ENCODE peak calls at places on chromosomes 7 and 10, in six cellular contexts. W is thyroid gland, D is transverse colon, H is upper lobe of left lung, P is prostate gland, X is AG04450. T is an unnamed sample. For H3K9me3, the result is how much of the 10 kb centered on the place peaks cover.

GRCh38 chr7:22043367-22043766 is 97.7 kb upstream of the CDCA7L start:
- DNase-seq in D (no peak), H (no peak), X (no peak), W (no peak), P (no peak), T (no peak)

GRCh38 chr10:89114846-89115625 is 92.1 kb downstream of the CH25H start:
- DNase-seq in X (no peak), P (no peak), H (no peak), D (no peak), W (no peak), T (no peak)

GRCh38 chr7:129906700-129907099 is 46.1 kb downstream of the UBE2H start:
- DNase-seq in X (no peak), D (no peak), H (no peak), P (no peak), W (no peak), T (no peak)

GRCh38 chr10:69572159-69573055 is 815 bp downstream of the NEUROG3 start:
- DNase-seq in X (no peak), H (peak), W (no peak), P (no peak), D (no peak), T (no peak)

GRCh38 chr10:85657478-85658113 is 709.0 kb downstream of the GRID1 start:
- DNase-seq in H (no peak), W (peak), X (no peak), P (no peak), D (no peak), T (no peak)

GRCh38 chr7:77348371-77348813 is 67.8 kb downstream of the GSAP start:
- DNase-seq in W (no peak), P (no peak), D (no peak), H (no peak), X (peak), T (no peak)

GRCh38 chr7:112462236-112462635 is 12.0 kb downstream of the IFRD1 start:
- DNase-seq in W (peak), X (no peak), D (peak), P (peak), H (no peak), T (no peak)

GRCh38 chr7:150665882-150666281 is 19.6 kb upstream of the GIMAP2 start:
- DNase-seq in X (no peak), P (no peak), W (no peak), D (no peak), H (no peak), T (no peak)

GRCh38 chr7:56447864-56448693 is 331.9 kb upstream of the NUPR2 start:
- DNase-seq in X (no peak), D (no peak), H (peak), P (no peak), W (peak), T (no peak)

GRCh38 chr7:155447603-155448002 is 10.3 kb upstream of the EN2 start:
- DNase-seq in P (no peak), X (no peak), D (no peak), W (no peak), H (no peak), T (no peak)

GRCh38 chr10:17737021-17737965 is 14.7 kb upstream of the TMEM236 start:
- DNase-seq in X (peak), D (no peak), W (no peak), H (no peak), P (no peak), T (no peak)

GRCh38 chr10:99530108-99531025 is 2.4 kb upstream of the NKX2-3 start:
- DNase-seq in W (no peak), P (no peak), D (peak), H (peak), X (no peak), T (no peak)

GRCh38 chr10:69180525-69181204 is 631 bp downstream of the SUPV3L1 start:
- DNase-seq in X (no peak), W (no peak), H (no peak), P (peak), D (no peak), T (no peak)

GRCh38 chr10:71757450-71757918 is 15.8 kb downstream of the VSIR start:
- DNase-seq in X (no peak), D (no peak), H (no peak), W (no peak), P (no peak), T (no peak)

GRCh38 chr10:97629289-97629688 is 4.0 kb downstream of the MORN4 start:
- DNase-seq in X (no peak), W (no peak), P (no peak), D (no peak), H (no peak), T (no peak)

GRCh38 chr7:108086962-108087361 is 43.2 kb downstream of the LAMB4 start:
- DNase-seq in D (no peak), X (no peak), W (no peak), P (no peak), H (no peak), T (no peak)

GRCh38 chr7:112452102-112452888 is 2.0 kb downstream of the IFRD1 start:
- DNase-seq in W (peak), P (peak), X (no peak), H (no peak), D (peak), T (peak)

GRCh38 chr10:3889961-3890522 is 105.0 kb upstream of the KLF6 start:
- DNase-seq in D (no peak), W (no peak), H (no peak), P (no peak), X (no peak), T (no peak)

GRCh38 chr7:44313016-44313415 is 12.4 kb downstream of the CAMK2B start:
- DNase-seq in W (no peak), X (no peak), H (no peak), P (no peak), D (no peak), T (no peak)

GRCh38 chr10:70782401-70783055 is 2.6 kb downstream of the TBATA start:
- DNase-seq in P (no peak), W (no peak), H (peak), X (no peak), D (no peak), T (no peak)

GRCh38 chr7:7719235-7719634 is 828 bp upstream of the RPA3 start:
- DNase-seq in X (peak), P (peak), H (no peak), D (peak), W (no peak), T (no peak)

GRCh38 chr10:79148452-79149344 is 79.9 kb downstream of the ZMIZ1 start:
- DNase-seq in W (peak), X (no peak), H (no peak), D (peak), P (peak), T (peak)

GRCh38 chr10:25023278-25023677 is 6.9 kb downstream of the THNSL1 start:
- DNase-seq in P (no peak), X (no peak), W (no peak), H (no peak), D (no peak), T (no peak)

GRCh38 chr7:155287229-155287935 is 10.3 kb upstream of the INSIG1 start:
- DNase-seq in D (no peak), W (no peak), H (no peak), X (no peak), P (no peak), T (no peak)

GRCh38 chr10:8978100-8978499 is 923.6 kb downstream of the GATA3 start:
- DNase-seq in D (no peak), P (no peak), W (no peak), H (no peak), X (no peak), T (no peak)

GRCh38 chr10:14692344-14693199 is 82.1 kb downstream of the FAM107B start:
- DNase-seq in H (no peak), W (no peak), P (no peak), D (peak), X (no peak), T (no peak)

GRCh38 chr10:121079226-121079625 is 228.1 kb downstream of the WDR11 start:
- DNase-seq in P (no peak), W (no peak), H (no peak), X (no peak), D (peak), T (no peak)

GRCh38 chr10:121076760-121077159 is 225.6 kb downstream of the WDR11 start:
- DNase-seq in X (no peak), W (no peak), H (no peak), P (peak), D (no peak), T (no peak)

GRCh38 chr10:121078672-121079102 is 227.5 kb downstream of the WDR11 start:
- DNase-seq in P (peak), H (no peak), D (peak), X (no peak), W (no peak), T (no peak)

GRCh38 chr10:121077331-121077730 is 226.2 kb downstream of the WDR11 start:
- DNase-seq in D (peak), X (no peak), W (no peak), P (no peak), H (no peak), T (no peak)

DNA sequence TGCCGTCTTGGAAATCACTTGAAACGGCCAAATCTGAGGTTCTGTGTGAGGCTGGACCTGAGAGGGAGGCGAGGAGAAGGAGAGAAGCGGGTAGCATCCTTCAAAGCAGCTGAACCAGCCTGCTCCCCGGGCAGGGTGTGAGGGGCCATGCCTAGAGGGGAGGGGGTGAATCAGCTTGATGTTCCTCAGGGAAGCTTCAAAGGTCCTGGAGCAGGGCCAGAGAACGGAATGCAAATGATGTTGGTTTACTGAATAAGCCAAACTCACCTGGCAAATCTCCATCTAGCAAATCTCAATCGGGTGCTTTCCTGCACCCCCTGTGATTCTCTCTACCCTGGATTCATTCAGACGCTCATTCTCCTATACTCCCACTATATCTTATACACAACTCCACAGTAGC is 226.9 kb downstream of the WDR11 start:
- DNase-seq in H (no peak), X (no peak), W (no peak), D (no peak), P (no peak), T (no peak)
- H3K9me3 ChIP-seq in H (under half), X (half or more), W (under half), D (under half), P (under half), T (under half)

GRCh38 chr7:211715-212058 is 19.3 kb downstream of the FAM20C start:
- DNase-seq in X (no peak), H (peak), W (no peak), D (no peak), P (no peak), T (no peak)

GRCh38 chr7:209416-209815 is 17.0 kb downstream of the FAM20C start:
- DNase-seq in D (no peak), W (no peak), P (no peak), X (no peak), H (peak), T (no peak)

GRCh38 chr7:209846-210245 is 17.5 kb downstream of the FAM20C start:
- DNase-seq in H (peak), W (no peak), P (no peak), D (no peak), X (no peak), T (no peak)

GRCh38 chr7:211033-211714 is 18.8 kb downstream of the FAM20C start:
- DNase-seq in D (no peak), X (no peak), W (no peak), H (peak), P (no peak), T (no peak)

GRCh38 chr7:210401-210925 is 18.1 kb downstream of the FAM20C start:
- DNase-seq in D (no peak), X (no peak), W (no peak), P (no peak), H (peak), T (no peak)
- H3K27ac ChIP-seq in D (no peak), X (no peak), W (no peak), P (no peak), H (no peak), T (no peak)

DNA sequence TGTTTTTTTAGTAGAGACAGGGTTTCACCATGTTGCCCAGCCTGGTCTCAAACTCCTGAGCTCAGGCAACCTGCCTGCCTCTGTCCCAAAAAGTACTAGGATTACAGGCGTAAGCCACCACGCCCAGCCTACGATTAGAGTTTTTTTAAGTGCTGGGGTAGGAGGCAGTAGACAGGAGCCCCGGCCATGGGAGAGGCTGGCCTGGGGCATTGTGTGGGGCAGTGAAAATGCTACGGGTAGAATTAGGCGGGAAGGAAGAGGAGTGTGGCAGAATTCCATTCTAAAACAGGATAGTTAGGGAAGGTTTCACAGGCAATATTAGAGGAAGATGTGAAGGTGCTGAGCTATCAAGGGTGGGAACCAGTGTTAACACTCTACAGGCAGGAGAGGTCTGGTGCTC is 31.3 kb upstream of the FXYD4 start:
- DNase-seq in H (no peak), D (no peak), W (no peak), X (no peak), P (no peak), T (no peak)
- TF ChIP-seq CTCF in H (no peak), D (no peak), W (no peak), X (no peak), P (no peak), T (no peak)

DNA sequence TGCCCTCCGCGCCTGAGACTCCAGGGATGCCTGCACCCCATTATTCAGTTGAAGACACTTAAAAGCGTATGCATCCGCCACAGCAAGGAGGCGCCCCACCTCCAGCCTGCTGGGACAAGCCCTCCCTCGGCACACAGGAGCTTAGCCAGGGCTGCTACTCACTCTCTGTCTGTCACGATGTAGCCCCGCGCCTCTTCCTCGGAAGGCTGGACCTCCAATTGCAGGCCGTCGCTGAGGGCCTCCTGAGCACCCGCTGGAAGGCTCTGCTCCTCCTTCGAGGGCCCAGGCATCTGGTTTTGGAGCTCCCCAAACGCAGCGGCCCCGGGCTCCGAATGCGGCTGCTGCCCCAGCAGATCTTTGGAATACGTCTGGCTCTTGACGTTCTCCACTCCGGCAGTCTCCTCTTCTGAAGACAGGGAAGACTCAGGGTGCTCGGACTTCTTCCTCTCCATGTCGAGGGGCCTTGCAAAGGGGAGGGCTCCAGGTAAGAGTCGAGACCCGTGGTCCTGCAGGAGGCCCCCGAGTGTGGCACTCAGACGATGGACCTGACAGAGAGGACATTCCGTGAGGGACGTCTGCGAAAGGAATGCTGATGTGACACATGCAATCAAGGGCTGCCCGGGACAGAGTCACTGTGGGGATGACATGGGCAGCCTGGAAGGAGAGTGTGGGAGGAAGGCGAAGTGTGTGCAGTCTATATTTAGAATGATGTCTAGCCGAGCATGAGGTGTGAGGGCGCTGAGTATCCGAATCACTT is 453.9 kb downstream of the PTPRN2 start:
- DNase-seq in W (no peak), P (no peak), D (no peak), H (no peak), X (no peak), T (no peak)
- H3K9me3 ChIP-seq in W (under half), P (under half), D (under half), H (under half), X (half or more), T (under half)

DNA sequence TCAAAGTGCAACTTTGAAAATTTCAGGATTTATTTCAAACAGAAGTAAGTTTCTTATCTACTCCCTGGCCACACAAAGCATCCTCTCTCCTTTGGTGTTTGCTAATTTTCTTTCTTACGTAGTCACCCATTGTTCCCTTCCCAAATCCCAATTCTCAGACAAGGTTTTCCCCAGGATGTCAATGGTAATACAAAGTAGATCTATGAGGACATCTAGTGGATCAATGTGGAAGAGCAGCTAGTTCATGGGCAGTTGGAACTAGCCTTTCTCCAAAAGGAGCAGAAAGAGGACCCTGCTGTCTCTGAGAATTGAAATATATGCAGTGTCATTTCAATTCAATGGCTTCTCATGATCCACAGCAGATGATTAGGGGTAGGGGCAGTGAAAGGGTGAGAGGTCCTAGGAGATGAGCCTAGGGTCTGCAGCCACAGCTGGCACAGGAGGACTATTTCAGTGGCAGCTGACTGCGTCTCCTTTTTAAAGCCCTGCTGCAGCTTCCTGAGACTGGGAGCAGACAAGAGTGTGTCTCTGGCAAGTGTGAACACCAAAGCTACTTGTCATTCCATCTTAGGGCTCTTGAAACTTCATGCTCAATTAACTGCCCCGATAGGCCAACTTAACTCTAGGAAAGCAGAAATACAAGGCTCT is 632.6 kb downstream of the KCNMA1 start:
- DNase-seq in H (no peak), D (no peak), X (peak), W (peak), P (peak), T (no peak)
- H3K27ac ChIP-seq in H (no peak), D (no peak), X (no peak), W (no peak), P (no peak), T (peak)

GRCh38 chr7:132321387-132321786 is 254.9 kb downstream of the PLXNA4 start:
- DNase-seq in W (peak), H (no peak), P (no peak), D (no peak), X (no peak), T (no peak)
- TF ChIP-seq CTCF in W (no peak), H (no peak), P (no peak), D (no peak), X (no peak), T (no peak)

DNA sequence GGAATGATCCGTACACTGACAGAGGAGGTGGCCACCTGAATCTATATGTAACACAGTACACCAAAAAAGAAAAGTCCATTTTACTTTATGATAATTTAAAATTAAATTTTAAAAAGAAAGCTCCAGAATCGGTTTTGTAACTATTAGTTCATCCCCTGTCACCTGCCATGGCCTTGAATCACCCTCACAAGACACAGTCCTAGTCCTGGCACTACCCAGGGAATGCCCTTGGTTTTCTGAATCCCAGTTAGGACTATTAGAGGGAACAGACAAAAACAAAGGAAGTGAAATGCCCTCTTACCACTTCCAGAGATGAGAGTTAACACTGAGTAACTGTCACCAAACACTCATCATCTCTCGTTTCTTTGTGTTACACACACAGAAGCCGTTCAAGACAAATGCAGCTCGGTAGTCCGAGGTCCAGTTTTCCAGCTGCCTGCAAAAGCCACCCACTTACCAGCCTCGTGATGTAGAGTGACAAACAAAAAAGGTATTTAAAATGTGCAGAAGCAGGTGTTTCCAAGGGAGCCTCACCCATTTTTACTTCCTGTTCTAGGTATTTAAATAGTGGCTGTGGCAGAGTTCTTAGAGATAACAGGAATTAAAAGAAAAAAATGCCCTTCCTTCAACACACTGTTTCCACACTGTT is 6.1 kb downstream of the PTPRN2 start:
- DNase-seq in H (no peak), W (no peak), X (no peak), P (no peak), D (peak), T (no peak)
- H3K9me3 ChIP-seq in H (under half), W (under half), X (under half), P (under half), D (under half), T (under half)

DNA sequence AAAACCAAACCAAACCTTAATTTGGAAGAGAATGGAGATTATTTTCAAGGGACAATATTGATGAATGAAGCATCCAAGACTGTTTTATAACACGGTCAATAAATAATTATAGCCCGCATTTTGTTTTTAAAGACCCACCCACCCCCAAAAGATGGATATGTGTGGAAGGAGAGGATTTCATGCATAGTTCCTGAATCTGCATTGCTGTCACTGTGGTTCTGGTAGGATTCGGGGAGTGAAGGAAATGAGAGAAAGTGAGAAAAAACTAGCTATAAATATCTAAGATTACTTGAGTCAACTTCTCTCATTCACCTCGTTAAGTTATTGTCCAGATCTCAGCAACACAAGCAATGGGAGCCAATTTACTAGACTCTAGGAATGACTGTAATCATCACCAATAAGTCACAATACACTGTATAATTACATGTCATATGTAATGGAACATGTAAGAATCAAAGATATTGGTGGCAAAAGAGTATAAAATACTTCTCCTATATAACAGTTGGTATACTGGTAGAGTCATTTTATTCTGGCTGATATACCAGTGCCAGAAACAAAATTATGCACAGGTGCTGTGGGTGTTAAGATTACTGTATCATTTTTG is 30.2 kb downstream of the NAMPT start:
- DNase-seq in P (no peak), D (no peak), W (no peak), H (no peak), X (no peak), T (no peak)
- H3K27ac ChIP-seq in P (no peak), D (no peak), W (no peak), H (no peak), X (no peak), T (no peak)

T was measured in ascending aorta.